ENCODE peak calls at places on chromosome 15, in four cellular contexts. F, L, W and G are unnamed samples.

GRCh38 chr15:57751177-57751800 is 44.8 kb downstream of the POLR2M start:
- DNase-seq in L (no peak), W (peak; percentile 20), F (peak; percentile 72), G (peak; percentile 66)

GRCh38 chr15:25060472-25060803 is 105.7 kb downstream of the SNRPN start:
- DNase-seq in W (peak; percentile 0), F (no peak), L (no peak), G (no peak)

GRCh38 chr15:38578626-38579025 is 14.0 kb upstream of the RASGRP1 start:
- DNase-seq in F (no peak), L (no peak), W (no peak), G (no peak)

GRCh38 chr15:59278120-59278519 is 71.5 kb downstream of the LDHAL6B start:
- DNase-seq in F (peak; percentile 82), L (no peak), W (no peak), G (no peak)

GRCh38 chr15:77482570-77482969 is 61.9 kb downstream of the HMG20A start:
- DNase-seq in L (no peak), F (peak; percentile 87), W (no peak), G (no peak)

GRCh38 chr15:89781891-89782618 is 5.9 kb downstream of the MESP2 start:
- DNase-seq in F (no peak), W (no peak), L (no peak), G (no peak)

GRCh38 chr15:25909325-25909724 is 46.2 kb upstream of the ATP10A start:
- DNase-seq in W (no peak), F (no peak), L (no peak), G (no peak)

GRCh38 chr15:29962404-29962803 is 120.4 kb upstream of the GOLGA8J start:
- DNase-seq in F (no peak), W (no peak), L (no peak), G (peak; percentile 24)

GRCh38 chr15:50594311-50594710 is 47.8 kb upstream of the USP50 start:
- DNase-seq in W (no peak), F (no peak), L (no peak), G (no peak)

GRCh38 chr15:74396445-74397238 is 29.2 kb upstream of the CYP11A1 start:
- DNase-seq in F (no peak), W (peak; percentile 36), L (peak; percentile 93), G (no peak)

GRCh38 chr15:38533416-38533915 is 31.1 kb downstream of the RASGRP1 start:
- DNase-seq in W (no peak), L (no peak), F (no peak), G (no peak)

GRCh38 chr15:85722789-85723188 is 71.9 kb downstream of the KLHL25 start:
- DNase-seq in L (no peak), F (no peak), W (no peak), G (no peak)

GRCh38 chr15:67130673-67131601 is 65.5 kb downstream of the SMAD3 start:
- DNase-seq in F (no peak), W (no peak), L (no peak), G (no peak)

GRCh38 chr15:28989239-28989830 is 103.6 kb downstream of the APBA2 start:
- DNase-seq in F (no peak), L (no peak), W (peak; percentile 11), G (peak; percentile 61)

GRCh38 chr15:29970402-29970695 is 112.4 kb upstream of the GOLGA8J start:
- DNase-seq in W (no peak), L (no peak), F (peak; percentile 45), G (no peak)

GRCh38 chr15:75109731-75110130 is 86.3 kb downstream of the PPCDC start:
- DNase-seq in L (no peak), F (no peak), W (peak; percentile 60), G (no peak)

GRCh38 chr15:78069052-78069414 is 8.5 kb downstream of the TBC1D2B start:
- DNase-seq in W (no peak), F (peak; percentile 72), L (no peak), G (no peak)

GRCh38 chr15:24878153-24878552 is 76.6 kb upstream of the SNRPN start:
- DNase-seq in L (no peak), F (peak; percentile 33), W (no peak), G (peak; percentile 29)

GRCh38 chr15:73809728-73810501 is 56.8 kb upstream of the INSYN1 start:
- DNase-seq in L (no peak), F (no peak), W (no peak), G (no peak)

GRCh38 chr15:61420546-61420945 is 191.4 kb upstream of the RORA start:
- DNase-seq in L (no peak), W (no peak), F (no peak), G (no peak)

GRCh38 chr15:68640791-68641331 is 62.1 kb downstream of the CORO2B start:
- DNase-seq in F (no peak), L (no peak), W (no peak), G (no peak)

DNA sequence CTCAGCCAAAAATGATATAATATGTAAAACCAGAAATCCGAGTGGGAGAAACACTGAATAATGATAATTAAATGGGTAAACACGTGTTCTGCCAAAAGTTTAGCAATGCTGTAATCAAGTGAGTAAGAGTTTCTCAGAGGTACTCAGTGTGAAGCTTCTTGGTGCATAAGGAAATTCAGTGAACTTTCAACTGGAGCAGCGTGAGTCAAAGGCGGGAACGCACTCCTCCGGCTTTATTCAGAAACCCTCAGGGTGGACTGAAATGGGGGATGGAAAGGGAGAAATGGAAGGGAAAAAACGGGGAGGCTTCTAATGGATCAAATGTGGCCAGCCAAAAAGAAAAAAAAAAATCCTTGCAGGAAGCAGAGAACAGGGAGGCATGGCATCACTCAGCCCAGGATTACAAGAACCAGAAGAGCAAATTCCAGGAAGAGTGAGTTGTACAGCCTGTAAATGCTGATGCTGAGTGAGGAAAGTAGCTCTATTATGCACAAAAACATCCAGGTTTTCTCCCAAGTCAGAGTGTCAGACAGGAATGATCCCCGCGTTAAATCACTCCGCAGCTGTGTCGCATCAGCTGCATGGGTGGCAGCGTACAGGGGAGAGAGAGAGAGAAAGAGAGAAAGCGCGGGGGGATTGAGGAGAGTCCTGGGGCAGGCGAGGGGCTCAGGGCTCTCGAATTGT is 85.3 kb downstream of the ASB7 start:
- DNase-seq in L (no peak), F (no peak), W (no peak), G (no peak)
- TF ChIP-seq EZH2 in L (no peak), F (no peak), W (no peak), G (no peak)

GRCh38 chr15:80153900-80154299 is 1.1 kb downstream of the FAH start:
- DNase-seq in W (no peak), F (no peak), L (no peak), G (no peak)

GRCh38 chr15:80151148-80151547 is 1.7 kb upstream of the FAH start:
- DNase-seq in W (no peak), L (no peak), F (no peak), G (peak; percentile 15)

GRCh38 chr15:80152180-80152895 is 461 bp upstream of the FAH start:
- DNase-seq in F (peak; percentile 86), L (peak; percentile 43), W (peak; percentile 90), G (peak; percentile 96)

GRCh38 chr15:80152896-80153876 is at the start of gene FAH:
- DNase-seq in F (peak; percentile 60), W (peak; percentile 51), L (no peak), G (peak; percentile 48)

GRCh38 chr15:80151576-80151975 is 1.2 kb upstream of the FAH start:
- DNase-seq in W (no peak), F (no peak), L (no peak), G (no peak)
- H2AFZ ChIP-seq in W (no peak overlapping the region), F (no peak overlapping the region), L (no peak overlapping the region), G (peak overlapping the region; percentile 99)

GRCh38 chr15:47728886-47729285 is 11.6 kb downstream of the SEMA6D start:
- DNase-seq in F (no peak), W (no peak), L (no peak), G (no peak)

GRCh38 chr15:47725924-47726323 is 8.6 kb downstream of the SEMA6D start:
- DNase-seq in F (no peak), W (no peak), L (no peak), G (no peak)

GRCh38 chr15:47727137-47727536 is 9.8 kb downstream of the SEMA6D start:
- DNase-seq in W (no peak), L (no peak), F (no peak), G (no peak)

GRCh38 chr15:47726399-47726823 is 9.1 kb downstream of the SEMA6D start:
- DNase-seq in L (no peak), W (no peak), F (peak; percentile 67), G (no peak)

DNA sequence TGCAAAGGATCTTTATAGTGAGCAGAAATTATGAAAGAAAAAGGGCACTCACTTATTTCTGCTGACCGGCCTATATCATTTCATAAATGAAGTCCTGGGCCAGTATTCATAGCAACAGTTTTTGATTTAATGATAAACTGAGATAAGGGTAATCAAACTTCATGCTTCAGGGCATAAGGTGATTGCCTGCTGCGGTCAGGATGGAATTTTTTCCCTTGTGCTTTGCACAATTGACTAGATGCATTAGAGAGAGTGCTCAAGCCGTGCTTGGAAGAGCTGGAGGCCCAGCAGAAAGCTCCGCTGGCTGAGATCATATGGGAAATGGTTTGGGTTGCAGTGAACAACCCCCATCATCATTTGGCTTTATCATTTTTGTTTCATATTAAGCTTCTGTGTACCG is 10.4 kb downstream of the SEMA6D start:
- DNase-seq in L (no peak), F (no peak), W (no peak), G (no peak)
- TF ChIP-seq EZH2 in L (no peak), F (no peak), W (no peak), G (no peak)

GRCh38 chr15:71272932-71273331 is 157.7 kb downstream of the THSD4 start:
- DNase-seq in W (no peak), L (no peak), F (no peak), G (no peak)
- H2AFZ ChIP-seq in W (no peak overlapping the region), L (no peak overlapping the region), F (no peak overlapping the region), G (no peak overlapping the region)

GRCh38 chr15:52786436-52787122 is 3.6 kb downstream of the ONECUT1 start:
- DNase-seq in F (no peak), W (no peak), L (no peak), G (peak; percentile 70)
- TF ChIP-seq EZH2 in F (no peak), W (no peak), L (no peak), G (peak; percentile 68)

GRCh38 chr15:70503798-70504304 is 259.5 kb downstream of the UACA start:
- DNase-seq in F (no peak), L (no peak), W (no peak), G (no peak)
- H2AFZ ChIP-seq in F (no peak overlapping the region), L (peak overlapping the region; percentile 76), W (no peak overlapping the region), G (no peak overlapping the region)

GRCh38 chr15:37108725-37109124 is 8.4 kb upstream of the MEIS2 start:
- DNase-seq in L (no peak), W (no peak), F (no peak), G (no peak)

GRCh38 chr15:37109151-37109912 is 9.0 kb upstream of the MEIS2 start:
- DNase-seq in L (no peak), W (no peak), F (no peak), G (peak; percentile 80)

GRCh38 chr15:37111427-37111717 is 11.0 kb upstream of the MEIS2 start:
- DNase-seq in W (no peak), F (no peak), L (no peak), G (no peak)

GRCh38 chr15:37107754-37108724 is 7.7 kb upstream of the MEIS2 start:
- DNase-seq in L (no peak), W (no peak), F (no peak), G (no peak)

GRCh38 chr15:37109952-37110630 is 9.7 kb upstream of the MEIS2 start:
- DNase-seq in F (no peak), L (no peak), W (no peak), G (peak; percentile 66)
- TF ChIP-seq EZH2 in F (peak; percentile 78), L (no peak), W (no peak), G (peak; percentile 9)

GRCh38 chr15:70492240-70493177 is 270.8 kb downstream of the UACA start:
- DNase-seq in L (no peak), W (peak; percentile 92), F (peak; percentile 18), G (peak; percentile 19)
- H2AFZ ChIP-seq in L (peak overlapping the region; percentile 9), W (no peak overlapping the region), F (peak overlapping the region; percentile 26), G (no peak overlapping the region)